ENCODE peak calls at places on chromosome 16, in nine cellular contexts. One of them, this sample, is unnamed.

GRCh38 chr16:19898924-19899604 is 14.4 kb upstream of the GPRC5B start:
- DNase-seq in stimulated activated CD8-positive, alpha-beta memory T cell treated with anti-CD3 and anti-CD28 coated beads, Interleukin-4, amount 100 ng/mL, for 4 hours: no peak
- DNase-seq in NCI-H345: peak
- DNase-seq in AG09319: no peak
- DNase-seq in ureter: peak
- DNase-seq in fibroblast of the conjunctiva: peak
- DNase-seq in T-helper 17 cell: peak
- DNase-seq in mammary epithelial cell: peak
- DNase-seq in head of caudate nucleus: peak
- DNase-seq in this sample: no peak

GRCh38 chr16:11610121-11610505 is 23.4 kb upstream of the LITAF start:
- DNase-seq in T-helper 17 cell: no peak
- DNase-seq in AG09319: no peak
- DNase-seq in stimulated activated CD8-positive, alpha-beta memory T cell treated with anti-CD3 and anti-CD28 coated beads, Interleukin-4, amount 100 ng/mL, for 4 hours: no peak
- DNase-seq in mammary epithelial cell: no peak
- DNase-seq in NCI-H345: no peak
- DNase-seq in head of caudate nucleus: no peak
- DNase-seq in fibroblast of the conjunctiva: no peak
- DNase-seq in ureter: no peak
- DNase-seq in this sample: no peak

GRCh38 chr16:3142327-3142726 is 7.5 kb downstream of the ZNF213 start:
- DNase-seq in mammary epithelial cell: no peak
- DNase-seq in head of caudate nucleus: no peak
- DNase-seq in fibroblast of the conjunctiva: no peak
- DNase-seq in T-helper 17 cell: no peak
- DNase-seq in AG09319: no peak
- DNase-seq in ureter: no peak
- DNase-seq in NCI-H345: no peak
- DNase-seq in stimulated activated CD8-positive, alpha-beta memory T cell treated with anti-CD3 and anti-CD28 coated beads, Interleukin-4, amount 100 ng/mL, for 4 hours: no peak
- DNase-seq in this sample: peak

GRCh38 chr16:12546918-12547607 is 256.6 kb downstream of the CPPED1 start:
- DNase-seq in head of caudate nucleus: no peak
- DNase-seq in AG09319: no peak
- DNase-seq in NCI-H345: no peak
- DNase-seq in fibroblast of the conjunctiva: no peak
- DNase-seq in T-helper 17 cell: no peak
- DNase-seq in mammary epithelial cell: no peak
- DNase-seq in stimulated activated CD8-positive, alpha-beta memory T cell treated with anti-CD3 and anti-CD28 coated beads, Interleukin-4, amount 100 ng/mL, for 4 hours: no peak
- DNase-seq in ureter: no peak
- DNase-seq in this sample: no peak

GRCh38 chr16:87854053-87854906 is 15.0 kb downstream of the SLC7A5 start:
- DNase-seq in head of caudate nucleus: no peak
- DNase-seq in AG09319: no peak
- DNase-seq in ureter: no peak
- DNase-seq in stimulated activated CD8-positive, alpha-beta memory T cell treated with anti-CD3 and anti-CD28 coated beads, Interleukin-4, amount 100 ng/mL, for 4 hours: no peak
- DNase-seq in mammary epithelial cell: peak
- DNase-seq in fibroblast of the conjunctiva: no peak
- DNase-seq in T-helper 17 cell: no peak
- DNase-seq in NCI-H345: no peak
- DNase-seq in this sample: no peak

GRCh38 chr16:47055136-47055885 is 81.8 kb upstream of the DNAJA2 start:
- DNase-seq in mammary epithelial cell: no peak
- DNase-seq in fibroblast of the conjunctiva: no peak
- DNase-seq in NCI-H345: no peak
- DNase-seq in head of caudate nucleus: no peak
- DNase-seq in stimulated activated CD8-positive, alpha-beta memory T cell treated with anti-CD3 and anti-CD28 coated beads, Interleukin-4, amount 100 ng/mL, for 4 hours: no peak
- DNase-seq in AG09319: no peak
- DNase-seq in T-helper 17 cell: no peak
- DNase-seq in ureter: no peak
- DNase-seq in this sample: no peak

GRCh38 chr16:30741461-30741914 is 6.7 kb upstream of the PHKG2 start:
- DNase-seq in stimulated activated CD8-positive, alpha-beta memory T cell treated with anti-CD3 and anti-CD28 coated beads, Interleukin-4, amount 100 ng/mL, for 4 hours: no peak
- DNase-seq in NCI-H345: no peak
- DNase-seq in ureter: peak
- DNase-seq in fibroblast of the conjunctiva: peak
- DNase-seq in T-helper 17 cell: no peak
- DNase-seq in mammary epithelial cell: peak
- DNase-seq in AG09319: no peak
- DNase-seq in head of caudate nucleus: no peak
- DNase-seq in this sample: no peak

GRCh38 chr16:1108299-1109252 is 12.5 kb upstream of the C1QTNF8 start:
- DNase-seq in fibroblast of the conjunctiva: no peak
- DNase-seq in AG09319: peak
- DNase-seq in T-helper 17 cell: no peak
- DNase-seq in mammary epithelial cell: no peak
- DNase-seq in stimulated activated CD8-positive, alpha-beta memory T cell treated with anti-CD3 and anti-CD28 coated beads, Interleukin-4, amount 100 ng/mL, for 4 hours: no peak
- DNase-seq in NCI-H345: peak
- DNase-seq in head of caudate nucleus: peak
- DNase-seq in ureter: peak
- DNase-seq in this sample: no peak

This sample was measured in osteocyte.